ENCODE peak calls at places on chromosome 18, in ten cellular contexts. X is ascending aorta; U is kidney tubule cell; S is stimulated activated CD8-positive, alpha-beta memory T cell treated with anti-CD3 and anti-CD28 coated beads, Interleukin-7, amount 100 ng/mL, for 24 hours; Q is MG63; H is kidney epithelial cell; G is GM20000; D is adrenal gland; R is GM13976; M is midbrain. Z is an unnamed sample.

GRCh38 chr18:58307441-58307840 is 263.4 kb downstream of the NEDD4L start:
- DNase-seq in X (no peak), U (no peak), S (no peak), Q (no peak), H (no peak), G (no peak), D (no peak), R (no peak), M (no peak), Z (no peak)

GRCh38 chr18:48142994-48143393 is 212.5 kb upstream of the SMAD2 start:
- DNase-seq in X (no peak), U (no peak), S (no peak), Q (no peak), H (no peak), G (no peak), D (no peak), R (no peak), M (no peak), Z (no peak)

GRCh38 chr18:57767259-57768050 is 35.7 kb downstream of the ATP8B1 start:
- DNase-seq in X (no peak), U (no peak), S (no peak), Q (peak), H (no peak), G (no peak), D (no peak), R (no peak), M (no peak), Z (no peak)

GRCh38 chr18:80119111-80119510 is 10.0 kb downstream of the ADNP2 start:
- DNase-seq in X (no peak), U (no peak), S (no peak), Q (no peak), H (no peak), G (no peak), D (no peak), R (no peak), M (no peak), Z (no peak)

GRCh38 chr18:33665630-33666029 is 87.6 kb downstream of the ASXL3 start:
- DNase-seq in X (no peak), U (no peak), S (no peak), Q (no peak), H (no peak), G (no peak), D (no peak), R (no peak), M (no peak), Z (no peak)

GRCh38 chr18:69002233-69002632 is 204.4 kb downstream of the CCDC102B start:
- DNase-seq in X (no peak), U (no peak), S (no peak), Q (no peak), H (no peak), G (no peak), D (no peak), R (no peak), M (no peak), Z (no peak)

GRCh38 chr18:7084080-7084765 is 33.4 kb downstream of the LAMA1 start:
- DNase-seq in X (no peak), U (peak), S (no peak), Q (no peak), H (no peak), G (no peak), D (no peak), R (no peak), M (no peak), Z (no peak)

GRCh38 chr18:31801078-31801477 is 40.4 kb upstream of the SLC25A52 start:
- DNase-seq in X (no peak), U (no peak), S (no peak), Q (no peak), H (no peak), G (no peak), D (no peak), R (no peak), M (no peak), Z (no peak)

GRCh38 chr18:14944838-14945237 is 196.9 kb downstream of the ANKRD30B start:
- DNase-seq in X (no peak), U (no peak), S (no peak), Q (no peak), H (no peak), G (no peak), D (no peak), R (no peak), M (no peak), Z (no peak)

Z was measured in germinal center.